ENCODE peak calls at places on chromosomes 12 and 14, in four cellular contexts. One of them, this sample, is unnamed.

GRCh38 chr12:127411141-127411915 is 855.6 kb upstream of the TMEM132C start:
- DNase-seq in esophagus squamous epithelium: no peak
- DNase-seq in body of pancreas: no peak
- DNase-seq in H1: no peak
- DNase-seq in this sample: no peak

GRCh38 chr14:51873221-51873893 is 12.9 kb downstream of the GNG2 start:
- DNase-seq in esophagus squamous epithelium: no peak
- DNase-seq in body of pancreas: peak
- DNase-seq in H1: no peak
- DNase-seq in this sample: no peak

GRCh38 chr12:90618606-90619005 is 336.4 kb downstream of the CCER1 start:
- DNase-seq in esophagus squamous epithelium: no peak
- DNase-seq in body of pancreas: no peak
- DNase-seq in H1: no peak
- DNase-seq in this sample: no peak

GRCh38 chr14:90642239-90642717 is 174.0 kb downstream of the TTC7B start:
- DNase-seq in esophagus squamous epithelium: no peak
- DNase-seq in body of pancreas: no peak
- DNase-seq in H1: no peak
- DNase-seq in this sample: no peak

GRCh38 chr14:104001003-104001402 is 58.7 kb upstream of the RD3L start:
- DNase-seq in esophagus squamous epithelium: no peak
- DNase-seq in body of pancreas: no peak
- DNase-seq in H1: no peak
- DNase-seq in this sample: no peak

GRCh38 chr14:35557221-35557747 is 23.3 kb downstream of the INSM2 start:
- DNase-seq in esophagus squamous epithelium: no peak
- DNase-seq in body of pancreas: no peak
- DNase-seq in H1: no peak
- DNase-seq in this sample: no peak

GRCh38 chr14:105116451-105117256 is 51.4 kb upstream of the GPR132 start:
- DNase-seq in esophagus squamous epithelium: no peak
- DNase-seq in body of pancreas: no peak
- DNase-seq in H1: no peak
- DNase-seq in this sample: no peak

GRCh38 chr14:95918466-95918865 is 41.8 kb downstream of the TUNAR start:
- DNase-seq in esophagus squamous epithelium: no peak
- DNase-seq in body of pancreas: no peak
- DNase-seq in H1: no peak
- DNase-seq in this sample: no peak

GRCh38 chr12:69266045-69266635 is 26.8 kb downstream of the CPSF6 start:
- DNase-seq in esophagus squamous epithelium: no peak
- DNase-seq in body of pancreas: no peak
- DNase-seq in H1: no peak
- DNase-seq in this sample: no peak

GRCh38 chr12:98895086-98895651 is 250.1 kb downstream of the APAF1 start:
- DNase-seq in esophagus squamous epithelium: no peak
- DNase-seq in body of pancreas: peak
- DNase-seq in H1: peak
- DNase-seq in this sample: no peak

GRCh38 chr12:66661357-66661756 is 17.5 kb downstream of the GRIP1 start:
- DNase-seq in esophagus squamous epithelium: no peak
- DNase-seq in body of pancreas: no peak
- DNase-seq in H1: no peak
- DNase-seq in this sample: no peak

GRCh38 chr12:27343255-27344000 is 10.8 kb downstream of the BMAL2 start:
- DNase-seq in esophagus squamous epithelium: no peak
- DNase-seq in body of pancreas: no peak
- DNase-seq in H1: no peak
- DNase-seq in this sample: no peak

GRCh38 chr14:58977366-58977765 is 211.1 kb upstream of the DAAM1 start:
- DNase-seq in esophagus squamous epithelium: no peak
- DNase-seq in body of pancreas: no peak
- DNase-seq in H1: no peak
- DNase-seq in this sample: no peak

GRCh38 chr12:52878507-52879393 is 26.1 kb downstream of the KRT8 start:
- DNase-seq in esophagus squamous epithelium: no peak
- DNase-seq in body of pancreas: no peak
- DNase-seq in H1: no peak
- DNase-seq in this sample: no peak

GRCh38 chr12:52876371-52876770 is 27.6 kb upstream of the KRT78 start:
- DNase-seq in esophagus squamous epithelium: no peak
- DNase-seq in body of pancreas: peak
- DNase-seq in H1: no peak
- DNase-seq in this sample: no peak

GRCh38 chr12:52877242-52877641 is 27.6 kb downstream of the KRT8 start:
- DNase-seq in esophagus squamous epithelium: no peak
- DNase-seq in body of pancreas: no peak
- DNase-seq in H1: no peak
- DNase-seq in this sample: no peak

GRCh38 chr12:52874573-52875435 is 26.0 kb upstream of the KRT78 start:
- DNase-seq in esophagus squamous epithelium: no peak
- DNase-seq in body of pancreas: no peak
- DNase-seq in H1: no peak
- DNase-seq in this sample: no peak

DNA sequence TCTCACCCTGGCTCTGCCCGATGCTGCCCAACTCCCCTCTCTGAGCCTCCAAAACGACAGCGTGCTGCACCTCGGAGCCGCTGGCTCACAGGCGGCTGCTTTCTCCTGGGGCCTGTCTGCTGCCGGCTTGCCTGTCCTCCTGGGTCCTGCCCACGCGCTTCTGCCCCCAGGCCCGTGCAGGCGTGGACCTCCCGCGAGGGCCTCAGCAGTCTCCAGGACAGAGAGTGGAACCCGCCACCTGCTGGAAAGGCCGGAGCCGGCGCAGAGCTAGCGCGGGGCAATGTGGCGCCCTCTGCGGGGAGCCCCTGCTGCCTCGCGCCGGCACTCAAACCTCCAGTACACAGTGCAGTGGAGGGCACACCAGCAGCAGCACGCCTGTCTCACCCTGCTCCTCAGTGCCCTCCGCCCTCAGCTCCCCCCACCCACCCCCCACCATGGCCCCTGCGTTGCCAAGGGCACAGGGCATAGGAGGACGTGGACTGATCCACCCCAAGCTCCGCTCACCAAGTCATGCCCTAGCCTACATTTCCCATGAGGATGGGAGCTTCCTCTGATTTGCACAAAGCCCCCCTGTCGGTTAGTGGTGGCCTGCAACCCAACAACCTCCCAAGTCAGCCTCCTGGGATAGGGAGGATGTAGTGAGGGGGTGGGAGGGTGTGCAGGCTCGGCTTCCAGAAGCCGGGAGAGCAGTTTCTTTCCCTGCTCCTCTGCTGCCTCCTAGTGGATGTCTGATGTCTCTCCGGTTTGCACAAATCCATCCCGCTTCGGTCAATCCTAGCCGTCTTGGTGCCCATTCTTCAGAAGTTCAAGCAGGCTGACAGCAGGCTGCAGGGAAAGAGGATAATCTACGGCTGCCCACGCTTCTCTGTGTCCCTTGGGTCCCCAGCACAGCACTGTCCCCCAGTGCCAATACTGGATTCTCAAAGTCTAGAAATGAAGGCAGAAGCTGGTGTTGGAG is 25.2 kb downstream of the KRT8 start:
- DNase-seq in esophagus squamous epithelium: no peak
- DNase-seq in body of pancreas: peak
- DNase-seq in H1: peak
- DNase-seq in this sample: peak
- TF ChIP-seq POLR2A in esophagus squamous epithelium: no peak
- TF ChIP-seq POLR2A in body of pancreas: no peak
- TF ChIP-seq POLR2A in H1: no peak
- TF ChIP-seq POLR2A in this sample: no peak

GRCh38 chr14:102915292-102916110 is 7.0 kb upstream of the AMN start:
- DNase-seq in esophagus squamous epithelium: no peak
- DNase-seq in body of pancreas: no peak
- DNase-seq in H1: no peak
- DNase-seq in this sample: peak
- TF ChIP-seq POLR2A in esophagus squamous epithelium: no peak
- TF ChIP-seq POLR2A in body of pancreas: no peak
- TF ChIP-seq POLR2A in H1: no peak
- TF ChIP-seq POLR2A in this sample: no peak

DNA sequence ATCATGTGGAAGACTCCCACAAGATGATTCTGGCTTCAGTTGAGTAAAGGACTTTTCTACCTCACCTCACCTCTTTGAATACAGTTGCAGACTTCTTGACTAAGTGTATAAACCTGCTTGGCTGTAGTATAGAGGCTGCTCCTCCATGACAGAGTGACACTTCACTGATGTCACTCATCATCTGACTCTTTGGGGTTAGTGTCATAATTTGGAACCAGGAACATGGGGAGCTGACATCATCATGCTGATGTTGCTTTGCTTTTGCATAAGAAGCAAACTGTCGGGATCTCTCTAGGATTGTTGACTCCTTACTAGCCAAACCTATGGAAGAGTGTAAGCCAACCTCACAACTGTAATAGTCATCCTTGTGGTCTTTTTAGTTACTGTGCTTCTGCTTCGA is 75.2 kb upstream of the PDZRN4 start:
- DNase-seq in esophagus squamous epithelium: no peak
- DNase-seq in body of pancreas: no peak
- DNase-seq in H1: no peak
- DNase-seq in this sample: no peak
- TF ChIP-seq POLR2A in esophagus squamous epithelium: no peak
- TF ChIP-seq POLR2A in body of pancreas: no peak
- TF ChIP-seq POLR2A in H1: no peak
- TF ChIP-seq POLR2A in this sample: no peak

GRCh38 chr12:56162468-56163290 is 4.5 kb downstream of the MYL6 start:
- DNase-seq in esophagus squamous epithelium: no peak
- DNase-seq in body of pancreas: no peak
- DNase-seq in H1: no peak
- DNase-seq in this sample: no peak

GRCh38 chr12:56161677-56162351 is 3.7 kb downstream of the MYL6 start:
- DNase-seq in esophagus squamous epithelium: no peak
- DNase-seq in body of pancreas: no peak
- DNase-seq in H1: no peak
- DNase-seq in this sample: no peak

GRCh38 chr12:56160160-56160763 is 2.1 kb downstream of the MYL6 start:
- DNase-seq in esophagus squamous epithelium: no peak
- DNase-seq in body of pancreas: no peak
- DNase-seq in H1: no peak
- DNase-seq in this sample: peak

GRCh38 chr12:56159482-56160105 is 1.4 kb downstream of the MYL6 start:
- DNase-seq in esophagus squamous epithelium: no peak
- DNase-seq in body of pancreas: no peak
- DNase-seq in H1: no peak
- DNase-seq in this sample: no peak

DNA sequence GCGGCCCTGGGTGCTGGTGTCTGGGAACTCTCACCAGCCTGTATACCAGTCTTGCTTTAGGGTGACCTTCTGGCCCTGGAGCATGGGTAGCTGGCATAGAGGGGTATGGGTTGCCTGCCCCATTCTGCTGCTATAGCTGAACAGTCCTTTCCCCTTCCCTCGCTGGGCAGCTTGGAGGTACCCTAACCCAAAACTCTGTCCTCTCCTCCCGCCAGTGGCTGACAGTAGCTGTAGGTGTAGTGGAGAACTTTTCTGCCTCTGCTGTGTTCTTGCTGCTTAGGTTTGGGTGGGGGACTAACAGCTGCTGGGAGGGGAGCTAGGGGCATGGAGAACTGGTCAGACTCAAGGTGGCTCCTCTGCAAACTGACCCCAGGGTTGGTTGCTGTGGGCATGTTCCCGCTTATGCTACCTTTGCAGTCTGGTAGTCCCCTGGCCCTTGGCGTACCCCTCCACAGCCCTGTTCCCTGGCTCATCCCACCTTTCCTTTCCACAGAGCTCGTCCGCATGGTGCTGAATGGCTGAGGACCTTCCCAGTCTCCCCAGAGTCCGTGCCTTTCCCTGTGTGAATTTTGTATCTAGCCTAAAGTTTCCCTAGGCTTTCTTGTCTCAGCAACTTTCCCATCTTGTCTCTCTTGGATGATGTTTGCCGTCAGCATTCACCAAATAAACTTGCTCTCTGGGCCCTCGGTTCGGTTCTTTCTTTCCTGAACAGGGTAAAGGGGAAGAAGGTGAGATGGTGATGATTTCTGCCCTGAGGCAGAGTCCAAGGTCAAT is 2.9 kb downstream of the MYL6 start:
- DNase-seq in esophagus squamous epithelium: no peak
- DNase-seq in body of pancreas: no peak
- DNase-seq in H1: no peak
- DNase-seq in this sample: no peak
- TF ChIP-seq POLR2A in esophagus squamous epithelium: no peak
- TF ChIP-seq POLR2A in body of pancreas: no peak
- TF ChIP-seq POLR2A in H1: peak
- TF ChIP-seq POLR2A in this sample: no peak

GRCh38 chr12:1794440-1795090 is 25.8 kb upstream of the LRTM2 start:
- DNase-seq in esophagus squamous epithelium: no peak
- DNase-seq in body of pancreas: no peak
- DNase-seq in H1: peak
- DNase-seq in this sample: no peak

GRCh38 chr12:1795221-1795784 is 25.1 kb upstream of the LRTM2 start:
- DNase-seq in esophagus squamous epithelium: no peak
- DNase-seq in body of pancreas: no peak
- DNase-seq in H1: no peak
- DNase-seq in this sample: peak

GRCh38 chr12:1797011-1797901 is 23.1 kb upstream of the LRTM2 start:
- DNase-seq in esophagus squamous epithelium: no peak
- DNase-seq in body of pancreas: peak
- DNase-seq in H1: peak
- DNase-seq in this sample: peak

GRCh38 chr12:1796515-1797010 is 23.8 kb upstream of the LRTM2 start:
- DNase-seq in esophagus squamous epithelium: no peak
- DNase-seq in body of pancreas: peak
- DNase-seq in H1: peak
- DNase-seq in this sample: peak

DNA sequence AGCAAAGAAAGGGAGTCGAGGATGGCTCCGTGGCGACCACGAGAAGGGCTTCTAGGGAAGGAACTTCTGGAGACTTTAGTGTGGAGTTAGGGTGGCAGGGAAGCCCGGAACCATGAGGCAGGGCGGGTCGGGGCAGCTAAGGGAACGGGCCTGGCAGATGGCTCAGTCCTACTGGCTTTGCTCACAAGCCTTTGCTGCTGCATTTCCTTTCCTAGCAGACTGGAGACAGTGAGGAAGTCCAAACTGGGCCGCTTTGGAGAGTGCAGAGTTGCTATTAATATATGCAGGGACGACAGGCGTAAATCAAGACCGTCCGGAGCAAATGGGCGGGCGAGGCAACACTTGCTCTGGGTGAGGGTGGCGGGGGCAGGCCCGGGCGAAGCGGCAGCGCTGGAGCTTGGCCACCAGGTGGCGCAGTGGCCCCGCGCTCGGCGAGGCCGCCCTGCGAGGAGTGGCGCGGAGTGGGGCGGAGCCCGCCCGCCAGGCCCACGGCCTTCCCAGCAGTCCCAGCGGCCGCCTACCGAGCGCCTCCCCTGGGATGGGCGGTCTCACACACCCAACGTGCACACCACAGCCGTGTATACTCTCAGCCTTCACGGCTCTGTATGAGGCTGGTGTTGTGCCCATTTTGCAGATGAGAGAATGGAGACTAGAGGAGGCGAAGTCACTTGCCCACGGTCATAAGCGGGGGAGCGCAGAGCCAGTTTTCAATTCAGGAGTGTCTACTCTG is 24.4 kb upstream of the LRTM2 start:
- DNase-seq in esophagus squamous epithelium: peak
- DNase-seq in body of pancreas: peak
- DNase-seq in H1: peak
- DNase-seq in this sample: peak
- TF ChIP-seq POLR2A in esophagus squamous epithelium: no peak
- TF ChIP-seq POLR2A in body of pancreas: peak
- TF ChIP-seq POLR2A in H1: no peak
- TF ChIP-seq POLR2A in this sample: peak

This sample was measured in Peyer's patch.